ENCODE peak calls at places on chromosomes 13 and 19, in six cellular contexts. Z, R, Y, X, W and O are unnamed samples.

GRCh38 chr19:4579389-4579788 is 19.9 kb upstream of the SEMA6B start:
- DNase-seq in Z (no peak), R (no peak), Y (no peak), X (peak), W (no peak), O (no peak)

GRCh38 chr13:41054212-41054877 is 7.0 kb upstream of the WBP4 start:
- DNase-seq in Z (no peak), R (no peak), Y (peak), X (peak), W (peak), O (no peak)

GRCh38 chr13:107753748-107754147 is 461.6 kb downstream of the LIG4 start:
- DNase-seq in Z (no peak), R (no peak), Y (no peak), X (peak), W (no peak), O (no peak)

GRCh38 chr13:50989476-50989875 is 79.9 kb downstream of the RNASEH2B start:
- DNase-seq in Z (no peak), R (no peak), Y (peak), X (peak), W (peak), O (peak)

GRCh38 chr19:4186087-4186993 is 3.9 kb downstream of the ANKRD24 start:
- DNase-seq in Z (peak), R (peak), Y (peak), X (peak), W (peak), O (peak)

GRCh38 chr19:10214784-10215183 is 16.3 kb downstream of the S1PR2 start:
- DNase-seq in Z (no peak), R (no peak), Y (no peak), X (no peak), W (no peak), O (no peak)

GRCh38 chr19:7870571-7871279 is 3.5 kb downstream of the PRR36 start:
- DNase-seq in Z (peak), R (peak), Y (peak), X (peak), W (peak), O (peak)

GRCh38 chr13:113928701-113929627 is 44.9 kb downstream of the C13orf46 start:
- DNase-seq in Z (no peak), R (no peak), Y (no peak), X (peak), W (no peak), O (no peak)

GRCh38 chr19:30406220-30406944 is 34.2 kb downstream of the ZNF536 start:
- DNase-seq in Z (no peak), R (no peak), Y (peak), X (peak), W (peak), O (no peak)

GRCh38 chr13:93227906-93228801 is 1.5 kb downstream of the GPC6 start:
- DNase-seq in Z (no peak), R (no peak), Y (peak), X (peak), W (peak), O (peak)

GRCh38 chr13:67155898-67156717 is 74.0 kb downstream of the PCDH9 start:
- DNase-seq in Z (no peak), R (no peak), Y (peak), X (no peak), W (no peak), O (no peak)

GRCh38 chr13:32594339-32594738 is 8.1 kb downstream of the PDS5B start:
- DNase-seq in Z (no peak), R (no peak), Y (no peak), X (no peak), W (no peak), O (no peak)

GRCh38 chr19:33301011-33301899 is 1.1 kb downstream of the CEBPA start:
- DNase-seq in Z (no peak), R (no peak), Y (no peak), X (peak), W (no peak), O (no peak)

GRCh38 chr13:31050486-31051400 is 111.0 kb downstream of the HSPH1 start:
- DNase-seq in Z (no peak), R (no peak), Y (no peak), X (peak), W (no peak), O (no peak)

GRCh38 chr19:34316247-34316646 is 48.7 kb upstream of the GPI start:
- DNase-seq in Z (no peak), R (no peak), Y (no peak), X (no peak), W (no peak), O (no peak)

GRCh38 chr19:6717036-6717435 is 3.4 kb downstream of the C3 start:
- DNase-seq in Z (no peak), R (no peak), Y (peak), X (no peak), W (no peak), O (no peak)

GRCh38 chr19:11404588-11405258 is 14.4 kb downstream of the RGL3 start:
- DNase-seq in Z (no peak), R (no peak), Y (no peak), X (peak), W (no peak), O (no peak)

GRCh38 chr19:46115396-46116109 is 8.9 kb downstream of the IGFL3 start:
- DNase-seq in Z (peak), R (no peak), Y (no peak), X (peak), W (no peak), O (no peak)

GRCh38 chr19:14405758-14406644 is 13.1 kb downstream of the DDX39A start:
- DNase-seq in Z (peak), R (peak), Y (peak), X (peak), W (peak), O (peak)

GRCh38 chr19:54473071-54473941 is at the start of gene CDC42EP5:
- DNase-seq in Z (no peak), R (no peak), Y (peak), X (peak), W (no peak), O (no peak)

GRCh38 chr19:27793128-27793643 is 1419.8 kb downstream of the UQCRFS1 start:
- DNase-seq in Z (peak), R (peak), Y (peak), X (peak), W (peak), O (peak)

GRCh38 chr19:18204394-18205179 is 745 bp upstream of the RAB3A start:
- DNase-seq in Z (no peak), R (no peak), Y (no peak), X (peak), W (no peak), O (peak)

GRCh38 chr19:5086725-5087439 is 118.0 kb downstream of the KDM4B start:
- DNase-seq in Z (no peak), R (peak), Y (no peak), X (peak), W (no peak), O (peak)

GRCh38 chr19:3145909-3146676 is 10.3 kb downstream of the GNA15 start:
- DNase-seq in Z (no peak), R (no peak), Y (no peak), X (no peak), W (no peak), O (no peak)

GRCh38 chr13:39349391-39349790 is 253.6 kb downstream of the LHFPL6 start:
- DNase-seq in Z (no peak), R (no peak), Y (no peak), X (no peak), W (no peak), O (no peak)

GRCh38 chr13:48653074-48654054 is at the start of gene CYSLTR2:
- DNase-seq in Z (no peak), R (no peak), Y (no peak), X (peak), W (no peak), O (no peak)
- TF ChIP-seq YY1 in Z (no peak), R (no peak), Y (no peak), X (no peak), W (no peak), O (no peak)

DNA sequence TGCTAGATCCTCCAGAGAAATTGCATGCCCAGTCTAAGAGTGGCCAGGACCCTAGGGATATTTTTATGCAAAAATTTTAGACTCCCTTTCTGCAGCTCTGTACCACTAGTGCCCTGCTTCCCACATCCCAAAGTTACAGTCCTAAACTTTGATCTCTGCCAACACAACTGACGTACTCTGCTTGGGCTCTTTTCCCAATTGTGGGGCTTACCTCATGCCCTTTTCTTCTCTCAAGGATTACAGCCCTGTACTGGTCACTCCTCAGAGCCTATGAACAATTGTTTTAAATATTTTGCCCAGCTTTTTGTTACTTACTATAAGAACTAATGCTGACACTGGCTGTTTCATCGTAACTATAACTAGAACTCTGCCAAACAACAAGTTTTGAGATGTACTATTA is 57.8 kb upstream of the FBXL3 start:
- DNase-seq in Z (no peak), R (no peak), Y (no peak), X (no peak), W (no peak), O (no peak)
- TF ChIP-seq YY1 in Z (no peak), R (no peak), Y (no peak), X (no peak), W (no peak), O (no peak)

GRCh38 chr19:13100871-13101589 is 1.6 kb downstream of the LYL1 start:
- DNase-seq in Z (no peak), R (no peak), Y (peak), X (no peak), W (no peak), O (no peak)

GRCh38 chr19:13098291-13099072 is 4.2 kb downstream of the LYL1 start:
- DNase-seq in Z (no peak), R (no peak), Y (peak), X (no peak), W (no peak), O (no peak)

GRCh38 chr19:13100031-13100588 is 2.5 kb downstream of the LYL1 start:
- DNase-seq in Z (no peak), R (no peak), Y (peak), X (no peak), W (no peak), O (no peak)

GRCh38 chr19:13097331-13098258 is 5.1 kb downstream of the LYL1 start:
- DNase-seq in Z (no peak), R (no peak), Y (peak), X (no peak), W (no peak), O (no peak)

DNA sequence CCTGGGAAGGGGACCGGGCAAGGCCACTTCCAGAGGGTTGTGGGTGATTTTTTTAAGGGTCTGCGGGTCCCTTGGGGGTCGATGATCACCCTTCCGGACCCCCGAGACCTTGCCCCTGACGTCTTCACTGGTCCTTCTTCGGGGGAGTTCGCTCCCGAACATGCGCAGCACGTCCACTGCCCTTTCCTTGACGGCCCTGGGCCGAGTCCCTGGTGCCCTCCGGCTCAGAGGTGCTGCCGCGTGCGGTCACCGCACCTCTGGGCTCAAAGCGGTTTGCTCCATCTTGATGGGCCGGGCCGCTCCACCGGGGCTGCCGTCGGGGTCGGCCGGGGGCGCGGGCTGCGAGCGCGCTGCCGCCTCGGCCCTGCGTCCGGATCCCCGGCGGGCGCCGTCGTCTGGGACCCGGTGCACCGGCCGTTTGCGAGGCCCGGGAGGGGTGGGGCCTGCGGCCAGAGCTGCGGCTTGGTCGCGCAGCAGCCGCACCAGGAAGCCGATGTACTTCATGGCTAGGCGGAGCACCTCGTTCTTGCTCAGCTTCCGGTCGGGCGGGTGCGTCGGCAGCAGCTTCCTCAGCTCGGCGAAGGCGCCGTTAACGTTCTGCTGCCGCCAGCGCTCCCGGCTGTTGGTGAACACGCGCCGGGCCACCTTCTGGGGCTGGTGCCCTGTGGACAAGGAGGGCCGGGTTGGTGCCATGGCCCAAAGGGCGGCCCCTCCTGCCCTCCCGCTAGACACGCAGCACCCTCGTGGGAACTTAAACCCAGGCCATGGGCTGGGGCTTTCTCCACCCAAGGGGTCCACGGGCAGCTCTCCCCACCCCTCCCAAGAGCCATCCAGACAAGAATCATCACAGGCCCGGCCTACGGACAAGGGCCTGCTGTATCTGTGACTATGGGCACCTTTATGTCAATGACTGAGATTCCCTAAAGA is 3.3 kb downstream of the LYL1 start:
- DNase-seq in Z (no peak), R (no peak), Y (peak), X (no peak), W (no peak), O (no peak)
- TF ChIP-seq YY1 in Z (no peak), R (no peak), Y (no peak), X (no peak), W (no peak), O (no peak)

DNA sequence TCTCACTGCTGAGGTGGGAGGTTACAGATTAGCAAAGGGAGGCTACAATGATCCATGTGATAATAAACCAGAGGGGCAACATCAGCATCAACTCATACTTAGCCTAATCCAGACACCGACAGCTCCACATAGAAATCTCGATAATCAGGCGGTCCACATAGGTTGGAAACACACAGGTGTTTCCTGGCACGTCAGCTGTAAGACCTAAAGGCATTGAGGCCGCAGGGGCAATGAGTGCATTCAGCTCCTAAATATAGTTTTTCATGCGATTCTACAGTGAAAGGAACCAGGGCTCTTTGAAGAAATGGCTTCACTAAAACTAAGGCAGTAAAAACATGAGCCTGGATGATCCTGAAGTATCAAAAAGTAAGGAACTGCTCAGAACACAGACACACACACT is 19.3 kb downstream of the PLPP2 start:
- DNase-seq in Z (no peak), R (no peak), Y (no peak), X (peak), W (no peak), O (no peak)
- TF ChIP-seq YY1 in Z (no peak), R (no peak), Y (no peak), X (no peak), W (no peak), O (no peak)

GRCh38 chr13:99384468-99384867 is 77.3 kb upstream of the GPR183 start:
- DNase-seq in Z (no peak), R (no peak), Y (no peak), X (no peak), W (no peak), O (no peak)
- TF ChIP-seq YY1 in Z (no peak), R (no peak), Y (no peak), X (no peak), W (no peak), O (no peak)

GRCh38 chr19:42078058-42078457 is 2.1 kb downstream of the ZNF574 start:
- DNase-seq in Z (no peak), R (no peak), Y (no peak), X (no peak), W (no peak), O (no peak)

GRCh38 chr19:42075616-42076374 is at the start of gene ZNF574:
- DNase-seq in Z (peak), R (peak), Y (peak), X (peak), W (peak), O (peak)

GRCh38 chr19:42074513-42075363 is 1.2 kb upstream of the ZNF574 start:
- DNase-seq in Z (no peak), R (no peak), Y (peak), X (peak), W (no peak), O (no peak)

GRCh38 chr19:42075364-42075615 is 676 bp upstream of the ZNF574 start:
- DNase-seq in Z (no peak), R (no peak), Y (no peak), X (no peak), W (no peak), O (no peak)

GRCh38 chr19:42076375-42076944 is 494 bp downstream of the ZNF574 start:
- DNase-seq in Z (no peak), R (no peak), Y (no peak), X (no peak), W (no peak), O (no peak)
- TF ChIP-seq YY1 in Z (no peak), R (no peak), Y (no peak), X (no peak), W (no peak), O (no peak)

DNA sequence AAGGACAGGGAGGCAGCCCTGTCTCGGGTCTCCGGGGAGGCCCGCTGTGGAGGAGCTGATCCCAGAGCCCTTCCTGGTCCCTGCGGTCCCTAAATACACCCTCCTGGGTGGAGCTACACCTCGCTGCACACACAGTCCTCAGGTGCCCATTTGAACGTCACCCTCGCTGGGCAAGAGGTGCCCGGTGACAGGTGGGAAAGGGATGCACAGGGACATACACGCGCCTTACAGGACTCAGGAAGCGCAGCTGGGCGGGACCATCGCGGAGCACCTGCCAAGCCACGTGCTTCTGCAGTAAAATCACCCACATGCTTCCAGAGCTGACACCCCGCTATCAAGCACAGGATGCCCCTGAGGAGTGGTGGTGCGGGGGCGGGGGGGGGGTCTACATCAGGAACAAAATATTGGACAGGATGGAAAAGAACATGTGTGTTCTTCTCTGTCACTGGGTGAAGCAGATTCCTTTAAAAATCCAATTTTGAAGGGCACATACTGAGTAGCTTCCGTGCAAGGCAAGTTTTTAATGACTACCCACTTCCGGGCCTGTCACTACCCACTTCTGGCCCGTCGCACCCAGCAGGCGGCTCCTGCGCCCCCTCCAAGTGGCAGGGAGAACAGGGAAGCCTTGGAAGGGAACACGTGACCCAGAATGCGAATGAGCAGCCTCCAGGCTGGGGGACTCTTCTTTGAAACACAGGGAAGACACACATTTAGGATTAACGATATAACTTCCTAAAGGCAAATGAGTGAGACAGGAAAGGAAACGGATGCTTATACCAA is 78.9 kb downstream of the COL4A1 start:
- DNase-seq in Z (no peak), R (no peak), Y (no peak), X (no peak), W (no peak), O (no peak)
- TF ChIP-seq YY1 in Z (no peak), R (no peak), Y (no peak), X (no peak), W (no peak), O (no peak)

DNA sequence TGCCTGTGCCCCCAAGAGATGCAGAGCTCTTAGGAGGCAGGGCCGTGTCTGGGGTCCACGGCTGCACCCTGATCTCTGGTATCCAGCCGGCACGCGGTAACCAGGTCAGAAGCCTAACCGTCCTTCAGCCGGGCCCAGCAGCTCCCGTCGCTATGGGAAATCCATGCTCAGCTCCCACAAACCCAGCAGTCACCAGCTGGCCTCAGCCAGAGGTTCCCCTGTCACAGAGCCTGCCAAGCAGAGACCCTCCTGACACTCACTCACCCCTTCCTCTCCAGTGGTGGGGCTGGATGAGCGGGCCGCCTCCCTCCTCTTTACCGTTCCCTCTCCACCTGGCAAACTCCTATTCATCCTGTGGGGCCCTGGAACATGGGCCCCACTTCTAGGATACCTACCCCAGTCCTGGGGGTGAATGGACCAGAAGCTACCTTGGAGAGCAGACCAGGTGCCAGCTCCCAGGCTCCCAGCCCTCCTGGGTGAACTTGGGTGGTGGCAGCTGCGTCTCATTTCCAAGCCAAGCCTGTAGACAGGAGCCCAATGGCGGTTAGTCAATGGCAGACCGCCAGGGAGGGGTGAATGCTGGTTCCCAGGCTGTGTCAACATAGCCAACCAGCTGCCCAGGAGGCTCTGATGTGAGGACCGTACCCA is 21.4 kb upstream of the TCF3 start:
- DNase-seq in Z (no peak), R (no peak), Y (no peak), X (peak), W (no peak), O (no peak)
- TF ChIP-seq YY1 in Z (no peak), R (no peak), Y (no peak), X (no peak), W (no peak), O (no peak)